ENCODE peak calls at places on chromosomes 2 and 18, in seven cellular contexts. H, X, C, S, P, V and G are unnamed samples.

GRCh38 chr18:63119647-63120046 is 199.9 kb downstream of the BCL2 start:
- DNase-seq in X (no peak), P (peak; percentile 44), S (peak; percentile 78), V (peak; percentile 31), H (peak; percentile 6), C (peak; percentile 17), G (peak; percentile 8)

GRCh38 chr2:136297974-136298373 is 180.0 kb upstream of the CXCR4 start:
- DNase-seq in X (no peak), H (no peak), S (no peak), P (no peak), V (no peak), C (no peak), G (no peak)

GRCh38 chr2:25664531-25665307 is 8.7 kb downstream of the DTNB start:
- DNase-seq in H (peak; percentile 32), V (peak; percentile 68), X (no peak), S (no peak), P (peak; percentile 57), C (peak; percentile 64), G (peak; percentile 74)

GRCh38 chr2:10286216-10287037 is 16.3 kb upstream of the HPCAL1 start:
- DNase-seq in S (no peak), P (no peak), X (no peak), V (no peak), C (no peak), H (peak; percentile 72), G (no peak)

GRCh38 chr18:72808688-72809087 is 59.1 kb downstream of the NETO1 start:
- DNase-seq in C (no peak), X (no peak), H (no peak), V (no peak), S (no peak), P (no peak), G (no peak)

GRCh38 chr2:100137318-100137717 is 5.1 kb downstream of the AFF3 start:
- DNase-seq in C (no peak), V (no peak), X (no peak), H (no peak), P (no peak), S (no peak), G (no peak)

GRCh38 chr2:209426432-209426831 is 2.6 kb downstream of the MAP2 start:
- DNase-seq in V (no peak), P (no peak), X (no peak), S (no peak), H (peak; percentile 52), C (peak; percentile 18), G (no peak)

GRCh38 chr2:222797308-222797707 is 63.5 kb upstream of the ACSL3 start:
- DNase-seq in S (peak; percentile 37), X (no peak), V (no peak), C (peak; percentile 29), H (peak; percentile 24), P (peak; percentile 61), G (peak; percentile 34)

GRCh38 chr18:49257609-49258008 is 202.8 kb downstream of the DYM start:
- DNase-seq in V (no peak), H (no peak), S (no peak), P (no peak), X (no peak), C (no peak), G (no peak)